ENCODE peak calls at places on chromosomes 1 and 21, in eight cellular contexts. S is dorsolateral prefrontal cortex, P is Peyer's patch, F is AG04450, C is IMR-90, U is choroid plexus epithelial cell, D is AG09309, E is GM23338. K is an unnamed sample.

GRCh38 chr1:205917466-205918248 is 25.6 kb downstream of the SLC26A9 start:
- DNase-seq in S (no peak), P (no peak), F (no peak), C (no peak), U (no peak), D (no peak), E (no peak), K (no peak)

GRCh38 chr21:16708431-16708830 is 804.4 kb upstream of the CXADR start:
- DNase-seq in S (no peak), P (no peak), F (no peak), C (peak), U (peak), D (peak), E (no peak), K (peak)

GRCh38 chr1:91684599-91685196 is 184.0 kb downstream of the CDC7 start:
- DNase-seq in S (no peak), P (no peak), F (no peak), C (peak), U (peak), D (no peak), E (no peak), K (peak)

GRCh38 chr1:77966291-77966690 is 12.6 kb downstream of the FUBP1 start:
- DNase-seq in S (no peak), P (no peak), F (no peak), C (no peak), U (no peak), D (no peak), E (no peak), K (no peak)

GRCh38 chr21:45055861-45056260 is 18.5 kb upstream of the ADARB1 start:
- DNase-seq in S (no peak), P (no peak), F (no peak), C (peak), U (no peak), D (no peak), E (no peak), K (no peak)

GRCh38 chr1:40926441-40926840 is 53.1 kb upstream of the CTPS1 start:
- DNase-seq in S (no peak), P (no peak), F (no peak), C (no peak), U (peak), D (no peak), E (no peak), K (no peak)

GRCh38 chr1:18069903-18070302 is 37.7 kb upstream of the IGSF21 start:
- DNase-seq in S (no peak), P (no peak), F (no peak), C (no peak), U (no peak), D (no peak), E (no peak), K (no peak)

GRCh38 chr21:45575304-45575992 is 33.2 kb upstream of the SLC19A1 start:
- DNase-seq in S (no peak), P (peak), F (no peak), C (no peak), U (no peak), D (no peak), E (no peak), K (no peak)

GRCh38 chr1:9097947-9098705 is 28.7 kb upstream of the SLC2A5 start:
- DNase-seq in S (no peak), P (no peak), F (no peak), C (no peak), U (no peak), D (no peak), E (no peak), K (no peak)

GRCh38 chr1:236288620-236288976 is 6.8 kb upstream of the ERO1B start:
- DNase-seq in S (no peak), P (no peak), F (no peak), C (no peak), U (no peak), D (no peak), E (no peak), K (no peak)

GRCh38 chr1:58432813-58433668 is 113.5 kb downstream of the OMA1 start:
- DNase-seq in S (peak), P (no peak), F (peak), C (peak), U (peak), D (peak), E (peak), K (peak)

GRCh38 chr1:2088434-2088833 is 38.2 kb downstream of the PRKCZ start:
- DNase-seq in S (peak), P (no peak), F (peak), C (peak), U (peak), D (no peak), E (no peak), K (no peak)

GRCh38 chr21:37763298-37763697 is 153.0 kb downstream of the KCNJ6 start:
- DNase-seq in S (no peak), P (no peak), F (no peak), C (no peak), U (no peak), D (no peak), E (no peak), K (no peak)

GRCh38 chr21:37767984-37768383 is 148.3 kb downstream of the KCNJ6 start:
- DNase-seq in S (no peak), P (no peak), F (no peak), C (peak), U (peak), D (no peak), E (no peak), K (no peak)

GRCh38 chr21:37764696-37765095 is 151.6 kb downstream of the KCNJ6 start:
- DNase-seq in S (no peak), P (no peak), F (no peak), C (no peak), U (no peak), D (no peak), E (no peak), K (peak)

GRCh38 chr21:37766104-37766503 is 150.2 kb downstream of the KCNJ6 start:
- DNase-seq in S (no peak), P (no peak), F (no peak), C (no peak), U (no peak), D (no peak), E (no peak), K (no peak)

GRCh38 chr21:37765501-37765900 is 150.8 kb downstream of the KCNJ6 start:
- DNase-seq in S (no peak), P (no peak), F (no peak), C (no peak), U (no peak), D (no peak), E (no peak), K (no peak)
- TF ChIP-seq CTCF in S (no peak), P (no peak), F (no peak), C (no peak), U (no peak), D (no peak), E (no peak), K (no peak)

GRCh38 chr1:227945891-227946623 is 1.7 kb downstream of the WNT9A start:
- DNase-seq in S (no peak), P (peak), F (no peak), C (peak), U (peak), D (peak), E (peak), K (no peak)

GRCh38 chr1:227947678-227948492 is at the start of gene WNT9A:
- DNase-seq in S (no peak), P (peak), F (no peak), C (peak), U (peak), D (no peak), E (peak), K (no peak)

GRCh38 chr1:227947425-227947677 is 381 bp downstream of the WNT9A start:
- DNase-seq in S (no peak), P (peak), F (no peak), C (no peak), U (no peak), D (no peak), E (no peak), K (no peak)

GRCh38 chr1:227944931-227945890 is 2.5 kb downstream of the WNT9A start:
- DNase-seq in S (no peak), P (peak), F (no peak), C (no peak), U (no peak), D (no peak), E (no peak), K (no peak)

DNA sequence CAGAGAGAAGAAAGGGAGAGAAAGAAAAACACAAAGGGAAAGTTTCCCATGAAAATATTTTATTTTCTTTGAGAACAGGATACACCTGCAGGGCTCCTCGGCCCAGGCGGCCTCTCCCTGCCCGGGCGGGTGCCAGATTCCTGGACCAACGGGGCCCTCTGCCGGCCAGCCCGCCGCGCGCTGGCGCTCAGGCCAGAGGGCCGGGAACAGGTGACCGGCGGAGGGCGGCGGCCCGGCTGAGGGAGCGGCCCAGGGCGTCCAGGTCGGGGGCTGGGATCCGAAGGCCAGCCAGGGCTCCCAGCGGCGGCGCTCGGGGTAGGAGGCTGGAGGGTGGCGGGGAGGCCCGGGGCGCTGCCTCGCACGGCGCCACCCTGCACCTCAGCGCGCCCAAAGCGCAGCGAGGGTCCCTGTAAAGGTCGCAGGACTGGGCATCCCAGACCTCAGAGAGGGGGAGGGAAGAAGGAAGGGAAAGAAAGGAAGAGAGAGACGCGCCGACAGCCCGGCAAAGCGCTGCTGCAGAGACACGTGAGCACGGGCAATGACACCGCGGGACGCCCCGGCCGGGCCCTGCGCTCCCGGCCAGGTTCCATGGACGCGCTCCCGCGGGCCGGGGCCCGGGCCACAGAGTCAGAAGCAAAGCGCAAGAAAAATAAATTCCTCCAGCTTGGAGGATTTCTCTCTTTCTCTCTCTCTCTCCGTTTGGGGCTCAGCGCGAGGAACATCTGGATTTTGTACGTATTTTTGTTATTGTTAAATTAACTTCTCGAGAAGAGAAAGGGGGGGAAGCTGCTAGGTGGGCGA is 908 bp downstream of the WNT9A start:
- DNase-seq in S (peak), P (peak), F (no peak), C (peak), U (peak), D (peak), E (peak), K (no peak)
- H3K4me3 ChIP-seq in S (peak), P (peak), F (peak), C (peak), U (peak), D (peak), E (peak), K (peak)

GRCh38 chr1:196357913-196358312 is 250.3 kb downstream of the KCNT2 start:
- DNase-seq in S (no peak), P (no peak), F (no peak), C (no peak), U (no peak), D (no peak), E (no peak), K (no peak)

GRCh38 chr1:196361112-196361714 is 247.0 kb downstream of the KCNT2 start:
- DNase-seq in S (no peak), P (no peak), F (no peak), C (peak), U (peak), D (no peak), E (no peak), K (no peak)

GRCh38 chr1:196355206-196355786 is 252.9 kb downstream of the KCNT2 start:
- DNase-seq in S (no peak), P (no peak), F (no peak), C (peak), U (peak), D (no peak), E (peak), K (peak)
- TF ChIP-seq CTCF in S (peak), P (peak), F (peak), C (peak), U (peak), D (peak), E (peak), K (peak)

GRCh38 chr1:181645171-181645570 is 161.9 kb downstream of the CACNA1E start:
- DNase-seq in S (no peak), P (no peak), F (no peak), C (no peak), U (no peak), D (no peak), E (no peak), K (no peak)
- H3K4me3 ChIP-seq in S (no peak), P (no peak), F (no peak), C (no peak), U (no peak), D (no peak), E (no peak), K (no peak)